ENCODE peak calls at places on chromosomes 2 and 18, in four cellular contexts. V, Y, U and J are unnamed samples.

GRCh38 chr2:134718095-134718955 is 475 bp downstream of the TMEM163 start:
- DNase-seq in Y (no peak), U (no peak), V (peak; percentile 16), J (no peak)

GRCh38 chr2:122070241-122070731 is 314.8 kb downstream of the TSN start:
- DNase-seq in U (no peak), Y (no peak), V (no peak), J (no peak)

GRCh38 chr18:57586243-57587049 is at the start of gene FECH:
- DNase-seq in Y (peak; percentile 90), V (peak; percentile 84), U (peak; percentile 74), J (peak; percentile 26)

GRCh38 chr2:233082222-233082933 is 22.2 kb downstream of the INPP5D start:
- DNase-seq in U (peak; percentile 25), Y (no peak), V (no peak), J (no peak)

GRCh38 chr2:219430633-219431615 is 3.7 kb upstream of the SPEG start:
- DNase-seq in V (no peak), Y (peak; percentile 82), U (no peak), J (no peak)

GRCh38 chr2:207399301-207399700 is 130.5 kb upstream of the CREB1 start:
- DNase-seq in Y (no peak), U (no peak), V (no peak), J (no peak)

GRCh38 chr18:54775686-54776085 is 52.6 kb upstream of the RAB27B start:
- DNase-seq in V (peak; percentile 38), U (no peak), Y (no peak), J (no peak)

GRCh38 chr2:69817739-69818494 is 11.5 kb upstream of the GMCL1 start:
- DNase-seq in U (no peak), Y (no peak), V (no peak), J (no peak)

GRCh38 chr2:204363513-204363912 is 181.8 kb upstream of the PARD3B start:
- DNase-seq in U (no peak), Y (no peak), V (no peak), J (no peak)

GRCh38 chr2:241863021-241863954 is 4.6 kb upstream of the PDCD1 start:
- DNase-seq in V (no peak), Y (peak; percentile 82), U (no peak), J (no peak)

GRCh38 chr18:66900837-66901236 is 296.9 kb upstream of the CDH19 start:
- DNase-seq in Y (no peak), U (no peak), V (no peak), J (no peak)

GRCh38 chr2:160141944-160142343 is 58.1 kb downstream of the ITGB6 start:
- DNase-seq in Y (no peak), V (no peak), U (no peak), J (no peak)
- H3K27ac ChIP-seq in Y (no peak overlapping the region), V (no peak overlapping the region), U (no peak overlapping the region), J (no peak overlapping the region)

DNA sequence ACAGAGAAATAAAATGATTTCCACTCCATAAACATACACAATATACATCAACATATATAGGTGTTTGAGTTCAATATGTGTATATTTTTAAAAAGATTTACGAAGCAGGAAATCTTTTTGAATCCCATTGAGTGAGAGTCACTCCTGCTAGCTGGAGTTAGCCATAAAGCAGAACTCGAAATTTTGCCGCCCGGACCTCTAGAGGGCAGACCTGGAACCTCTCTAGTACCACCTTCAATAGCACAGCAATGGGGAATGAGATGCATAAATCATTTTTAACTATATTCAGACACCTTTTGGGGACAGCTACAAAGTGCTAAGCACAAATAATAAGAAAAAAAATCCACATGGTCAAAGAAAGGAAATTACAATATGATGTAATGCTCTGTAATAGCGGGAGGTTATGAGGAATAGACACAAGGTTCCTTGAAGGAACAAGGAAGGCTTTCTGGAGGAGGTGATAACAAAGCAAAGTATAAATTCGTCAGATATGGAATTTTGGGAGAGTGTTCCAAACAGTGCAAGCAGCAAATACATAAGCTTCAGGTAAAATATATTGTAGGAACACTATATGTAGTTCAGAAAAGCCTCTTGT is 533.4 kb downstream of the ERBB4 start:
- DNase-seq in Y (no peak), V (no peak), U (peak; percentile 32), J (no peak)
- TF ChIP-seq CTCF in Y (no peak), V (peak; percentile 46), U (peak; percentile 52), J (peak; percentile 37)

GRCh38 chr18:51039138-51040112 is 9.4 kb downstream of the SMAD4 start:
- DNase-seq in V (no peak), Y (no peak), U (no peak), J (no peak)

GRCh38 chr18:51049137-51049536 is 19.1 kb downstream of the SMAD4 start:
- DNase-seq in Y (no peak), V (no peak), U (no peak), J (no peak)

GRCh38 chr18:51048190-51048589 is 18.2 kb downstream of the SMAD4 start:
- DNase-seq in U (no peak), V (no peak), Y (no peak), J (no peak)

GRCh38 chr18:51041677-51042076 is 11.7 kb downstream of the SMAD4 start:
- DNase-seq in U (no peak), V (no peak), Y (no peak), J (no peak)

GRCh38 chr18:51044928-51045587 is 15.0 kb downstream of the SMAD4 start:
- DNase-seq in V (no peak), U (no peak), Y (no peak), J (no peak)
- H3K4me1 ChIP-seq in V (no peaks in the 10 kb centered on the region), U (peaks cover 7% of the 10 kb centered on the region), Y (peaks cover 61% of the 10 kb centered on the region), J (no peaks in the 10 kb centered on the region)

GRCh38 chr2:223042704-223043118 is 9.3 kb upstream of the KCNE4 start:
- DNase-seq in V (peak; percentile 46), U (no peak), Y (no peak), J (no peak)
- H3K27ac ChIP-seq in V (peak overlapping the region; percentile 88), U (no peak overlapping the region), Y (no peak overlapping the region), J (peak overlapping the region; percentile 82)